ENCODE peak calls at places on chromosomes 1 and 21, in five cellular contexts. K is neuronal stem cell; Z is Caco-2; G is CD8-positive, alpha-beta T cell; T is A549. Q is an unnamed sample.
A peak's percentile ranks its signal among the peaks of the same experiment; 100 is the strongest.

GRCh38 chr1:21149862-21150432 is 26.8 kb downstream of the EIF4G3 start:
- DNase-seq in K (no peak), Z (no peak), G (no peak), T (peak; percentile 52), Q (no peak)

GRCh38 chr1:50970927-50971582 is 1.0 kb downstream of the CDKN2C start:
- DNase-seq in K (no peak), Z (no peak), G (no peak), T (no peak), Q (no peak)

GRCh38 chr1:202046748-202047708 is 36.6 kb downstream of the ELF3 start:
- DNase-seq in K (no peak), Z (no peak), G (no peak), T (peak; percentile 95), Q (no peak)

GRCh38 chr21:33977721-33978369 is 62.2 kb upstream of the ATP5PO start:
- DNase-seq in K (no peak), Z (no peak), G (no peak), T (no peak), Q (no peak)

GRCh38 chr1:214899908-214900470 is 182.5 kb upstream of the KCNK2 start:
- DNase-seq in K (no peak), Z (no peak), G (no peak), T (peak; percentile 3), Q (no peak)

GRCh38 chr1:231750818-231751623 is 124.4 kb downstream of the DISC1 start:
- DNase-seq in K (no peak), Z (no peak), G (no peak), T (no peak), Q (no peak)

GRCh38 chr1:114758251-114758832 is 558 bp upstream of the CSDE1 start:
- DNase-seq in K (no peak), Z (no peak), G (no peak), T (no peak), Q (no peak)

GRCh38 chr1:181135815-181136737 is 47.6 kb downstream of the IER5 start:
- DNase-seq in K (no peak), Z (no peak), G (no peak), T (peak; percentile 67), Q (no peak)

GRCh38 chr21:42156690-42157605 is 62.0 kb upstream of the ABCG1 start:
- DNase-seq in K (no peak), Z (no peak), G (no peak), T (no peak), Q (peak; percentile 84)

GRCh38 chr1:204941415-204942338 is 71.0 kb downstream of the NFASC start:
- DNase-seq in K (peak; percentile 83), Z (peak; percentile 61), G (no peak), T (peak; percentile 57), Q (peak; percentile 78)

GRCh38 chr1:245079021-245079609 is 75.7 kb upstream of the KIF26B start:
- DNase-seq in K (no peak), Z (no peak), G (no peak), T (peak; percentile 59), Q (peak; percentile 24)

GRCh38 chr21:45012661-45013270 is 61.6 kb upstream of the ADARB1 start:
- DNase-seq in K (no peak), Z (peak; percentile 90), G (no peak), T (peak; percentile 9), Q (no peak)

GRCh38 chr1:65952692-65953091 is 160.0 kb downstream of the PDE4B start:
- DNase-seq in K (no peak), Z (no peak), G (no peak), T (no peak), Q (no peak)

GRCh38 chr1:175599212-175599681 is 144.1 kb downstream of the TNR start:
- DNase-seq in K (peak; percentile 29), Z (no peak), G (no peak), T (no peak), Q (no peak)

GRCh38 chr1:39617488-39618049 is 21.9 kb downstream of the HEYL start:
- DNase-seq in K (no peak), Z (no peak), G (no peak), T (no peak), Q (no peak)

GRCh38 chr1:219876798-219877209 is 51.6 kb downstream of the SLC30A10 start:
- DNase-seq in K (no peak), Z (no peak), G (no peak), T (peak; percentile 36), Q (no peak)

GRCh38 chr1:198157847-198158765 is 1.3 kb downstream of the NEK7 start:
- DNase-seq in K (peak; percentile 20), Z (no peak), G (peak; percentile 53), T (peak; percentile 12), Q (peak; percentile 15)

GRCh38 chr1:44025816-44026215 is 5.4 kb downstream of the SLC6A9 start:
- DNase-seq in K (no peak), Z (no peak), G (no peak), T (no peak), Q (no peak)

GRCh38 chr1:29282924-29283803 is 46.8 kb downstream of the PTPRU start:
- DNase-seq in K (peak; percentile 96), Z (peak; percentile 92), G (no peak), T (peak; percentile 92), Q (peak; percentile 81)

GRCh38 chr1:62832276-62832675 is 48.3 kb downstream of the ATG4C start:
- DNase-seq in K (no peak), Z (no peak), G (no peak), T (no peak), Q (no peak)

GRCh38 chr1:54487571-54488050 is 60.4 kb upstream of the ACOT11 start:
- DNase-seq in K (no peak), Z (no peak), G (no peak), T (no peak), Q (no peak)

GRCh38 chr1:115275216-115275615 is 62.8 kb downstream of the NGF start:
- DNase-seq in K (no peak), Z (no peak), G (no peak), T (peak; percentile 5), Q (no peak)

GRCh38 chr1:154837034-154837678 is 32.9 kb downstream of the KCNN3 start:
- DNase-seq in K (no peak), Z (no peak), G (no peak), T (no peak), Q (no peak)

GRCh38 chr21:28337319-28337718 is 655.4 kb downstream of the LTN1 start:
- DNase-seq in K (no peak), Z (no peak), G (no peak), T (peak; percentile 11), Q (no peak)

GRCh38 chr1:206904423-206905142 is 7.3 kb downstream of the IL24 start:
- DNase-seq in K (no peak), Z (no peak), G (no peak), T (no peak), Q (no peak)

GRCh38 chr1:214718724-214719123 is 115.7 kb downstream of the CENPF start:
- DNase-seq in K (no peak), Z (no peak), G (no peak), T (no peak), Q (no peak)

GRCh38 chr1:169949139-169949538 is 55.4 kb upstream of the SCYL3 start:
- DNase-seq in K (no peak), Z (no peak), G (no peak), T (no peak), Q (no peak)

GRCh38 chr1:28887835-28888682 is 26.3 kb upstream of the EPB41 start:
- DNase-seq in K (no peak), Z (no peak), G (peak; percentile 21), T (no peak), Q (peak; percentile 23)

GRCh38 chr1:8402109-8402704 is 84.3 kb downstream of the SLC45A1 start:
- DNase-seq in K (no peak), Z (no peak), G (no peak), T (no peak), Q (no peak)

GRCh38 chr1:208880433-208881100 is 636.4 kb upstream of the PLXNA2 start:
- DNase-seq in K (no peak), Z (no peak), G (no peak), T (no peak), Q (peak; percentile 11)

GRCh38 chr1:38746966-38747600 is 112.5 kb downstream of the RRAGC start:
- DNase-seq in K (no peak), Z (peak; percentile 32), G (no peak), T (no peak), Q (no peak)

GRCh38 chr1:24905355-24905978 is 24.6 kb downstream of the RUNX3 start:
- DNase-seq in K (no peak), Z (no peak), G (no peak), T (no peak), Q (no peak)

GRCh38 chr1:16120940-16121410 is 34.9 kb downstream of the EPHA2 start:
- DNase-seq in K (no peak), Z (no peak), G (no peak), T (peak; percentile 88), Q (no peak)

GRCh38 chr1:173414539-173414938 is 62.6 kb upstream of the PRDX6 start:
- DNase-seq in K (no peak), Z (no peak), G (no peak), T (no peak), Q (no peak)

GRCh38 chr1:240709676-240710075 is 97.7 kb upstream of the GREM2 start:
- DNase-seq in K (no peak), Z (no peak), G (no peak), T (no peak), Q (no peak)

GRCh38 chr1:176033474-176033873 is 173.6 kb downstream of the COP1 start:
- DNase-seq in K (no peak), Z (no peak), G (no peak), T (no peak), Q (no peak)

GRCh38 chr1:246787781-246788513 is 63.7 kb downstream of the SCCPDH start:
- DNase-seq in K (no peak), Z (no peak), G (no peak), T (no peak), Q (no peak)

GRCh38 chr1:156894001-156894400 is 483 bp downstream of the PEAR1 start:
- DNase-seq in K (no peak), Z (no peak), G (no peak), T (no peak), Q (no peak)
- H3K4me1 ChIP-seq in K (peaks cover 31% of the 10 kb centered on the region), Z (peaks cover 42% of the 10 kb centered on the region), G (peaks cover 14% of the 10 kb centered on the region), T (peaks cover 55% of the 10 kb centered on the region), Q (peaks cover 58% of the 10 kb centered on the region)

GRCh38 chr1:183473286-183473536 is 912 bp downstream of the SMG7 start:
- DNase-seq in K (no peak), Z (no peak), G (no peak), T (no peak), Q (no peak)

GRCh38 chr1:183476081-183476480 is 3.8 kb downstream of the SMG7 start:
- DNase-seq in K (no peak), Z (no peak), G (no peak), T (no peak), Q (no peak)

GRCh38 chr1:183483224-183483623 is 10.9 kb downstream of the SMG7 start:
- DNase-seq in K (no peak), Z (no peak), G (no peak), T (no peak), Q (no peak)

GRCh38 chr1:183480971-183481431 is 8.7 kb downstream of the SMG7 start:
- DNase-seq in K (no peak), Z (no peak), G (no peak), T (no peak), Q (no peak)

GRCh38 chr1:183477986-183478781 is 5.9 kb downstream of the SMG7 start:
- DNase-seq in K (no peak), Z (no peak), G (no peak), T (no peak), Q (no peak)
- H3K4me1 ChIP-seq in K (peaks cover 4% of the 10 kb centered on the region), Z (peaks cover 25% of the 10 kb centered on the region), G (peaks cover 77% of the 10 kb centered on the region), T (peaks cover 49% of the 10 kb centered on the region), Q (peaks cover 24% of the 10 kb centered on the region)

GRCh38 chr1:160560045-160560724 is 19.1 kb downstream of the CD84 start:
- DNase-seq in K (no peak), Z (no peak), G (no peak), T (no peak), Q (no peak)
- H3K4me1 ChIP-seq in K (no peaks in the 10 kb centered on the region), Z (no peaks in the 10 kb centered on the region), G (peaks cover 59% of the 10 kb centered on the region), T (no peaks in the 10 kb centered on the region), Q (no peaks in the 10 kb centered on the region)

GRCh38 chr1:3072948-3073519 is 4.0 kb downstream of the PRDM16 start:
- DNase-seq in K (no peak), Z (no peak), G (no peak), T (no peak), Q (no peak)
- H3K4me1 ChIP-seq in K (peaks cover 40% of the 10 kb centered on the region), Z (no peaks in the 10 kb centered on the region), G (no peaks in the 10 kb centered on the region), T (no peaks in the 10 kb centered on the region), Q (no peaks in the 10 kb centered on the region)